ENCODE peak calls at places on chromosome 15, in six cellular contexts. S, T, R, P, N and W are unnamed samples. For H3K4me1, the result is how much of the 10 kb centered on the place peaks cover.

GRCh38 chr15:82805994-82806406 is at the start of gene FSD2:
- DNase-seq in S (peak), P (no peak), N (peak), R (no peak), T (peak), W (peak)

GRCh38 chr15:40534371-40534770 is 30.5 kb downstream of the CCDC32 start:
- DNase-seq in R (no peak), N (no peak), T (no peak), S (no peak), P (no peak), W (no peak)

GRCh38 chr15:41309226-41309905 is 23.0 kb downstream of the OIP5 start:
- DNase-seq in R (no peak), N (peak), P (no peak), T (no peak), S (peak), W (no peak)

GRCh38 chr15:98035577-98036010 is 75.1 kb downstream of the ARRDC4 start:
- DNase-seq in N (no peak), R (no peak), T (no peak), P (no peak), S (no peak), W (no peak)

GRCh38 chr15:39192979-39193559 is 387.8 kb upstream of the THBS1 start:
- DNase-seq in S (no peak), R (no peak), P (no peak), N (no peak), T (no peak), W (no peak)

GRCh38 chr15:68277131-68277604 is 377 bp upstream of the FEM1B start:
- DNase-seq in S (no peak), P (peak), R (no peak), T (peak), N (no peak), W (no peak)

GRCh38 chr15:82585072-82585471 is 44.8 kb upstream of the RPS17 start:
- DNase-seq in T (no peak), N (no peak), P (no peak), R (no peak), S (no peak), W (no peak)

GRCh38 chr15:39961051-39961450 is 27.1 kb downstream of the EIF2AK4 start:
- DNase-seq in T (no peak), R (no peak), S (no peak), N (no peak), P (no peak), W (no peak)

GRCh38 chr15:60095711-60096110 is 91.6 kb downstream of the FOXB1 start:
- DNase-seq in R (no peak), N (no peak), T (no peak), S (no peak), P (no peak), W (no peak)

GRCh38 chr15:83816124-83816883 is 162.4 kb downstream of the ADAMTSL3 start:
- DNase-seq in T (no peak), S (no peak), N (no peak), R (no peak), P (no peak), W (no peak)

GRCh38 chr15:25176991-25177954 is 222.5 kb downstream of the SNRPN start:
- DNase-seq in N (no peak), S (no peak), P (peak), T (peak), R (no peak), W (peak)

GRCh38 chr15:68298882-68299381 is 21.4 kb downstream of the FEM1B start:
- DNase-seq in N (no peak), S (peak), R (no peak), T (no peak), P (no peak), W (peak)

GRCh38 chr15:60374628-60375081 is 23.1 kb downstream of the ANXA2 start:
- DNase-seq in P (peak), R (peak), N (peak), T (peak), S (no peak), W (peak)

GRCh38 chr15:25829075-25829474 is 34.1 kb downstream of the ATP10A start:
- DNase-seq in T (no peak), N (no peak), R (no peak), P (no peak), S (no peak), W (no peak)

GRCh38 chr15:62558640-62559039 is 393.6 kb upstream of the C2CD4B start:
- DNase-seq in S (no peak), R (no peak), T (no peak), N (no peak), P (no peak), W (no peak)

GRCh38 chr15:71761649-71762048 is 48.7 kb upstream of the NR2E3 start:
- DNase-seq in R (peak), T (peak), N (no peak), P (peak), S (no peak), W (no peak)

GRCh38 chr15:49901867-49902775 is 216.9 kb downstream of the ATP8B4 start:
- DNase-seq in R (peak), N (no peak), T (no peak), P (no peak), S (peak), W (no peak)
- H3K4me1 ChIP-seq in R (half or more), N (under half), T (under half), P (under half), S (under half), W (under half)

GRCh38 chr15:89330119-89330518 is 4.5 kb downstream of the POLG start:
- DNase-seq in T (no peak), S (no peak), R (no peak), P (no peak), N (no peak), W (no peak)

GRCh38 chr15:89330881-89331595 is 3.6 kb downstream of the POLG start:
- DNase-seq in R (no peak), N (no peak), T (no peak), S (no peak), P (no peak), W (no peak)

GRCh38 chr15:89328398-89329254 is 6.0 kb downstream of the POLG start:
- DNase-seq in R (no peak), N (no peak), P (no peak), S (no peak), T (no peak), W (no peak)

GRCh38 chr15:89327113-89327512 is 7.5 kb downstream of the POLG start:
- DNase-seq in T (no peak), P (no peak), R (no peak), S (no peak), N (no peak), W (no peak)

GRCh38 chr15:89329329-89330084 is 5.1 kb downstream of the POLG start:
- DNase-seq in T (no peak), R (no peak), N (no peak), P (no peak), S (no peak), W (no peak)
- H3K4me3 ChIP-seq in T (no peak), R (no peak), N (no peak), P (no peak), S (no peak), W (no peak)

GRCh38 chr15:70504305-70504951 is 258.9 kb downstream of the UACA start:
- DNase-seq in R (peak), P (peak), S (peak), T (peak), N (peak), W (peak)

GRCh38 chr15:70507772-70508351 is 255.5 kb downstream of the UACA start:
- DNase-seq in S (no peak), N (no peak), P (peak), R (peak), T (peak), W (no peak)

GRCh38 chr15:70504988-70505387 is 258.4 kb downstream of the UACA start:
- DNase-seq in T (no peak), S (no peak), R (no peak), N (no peak), P (no peak), W (no peak)

GRCh38 chr15:70505411-70505919 is 257.9 kb downstream of the UACA start:
- DNase-seq in R (peak), T (peak), P (peak), S (peak), N (no peak), W (no peak)

GRCh38 chr15:70505971-70506887 is 257.1 kb downstream of the UACA start:
- DNase-seq in N (no peak), S (no peak), P (no peak), T (no peak), R (no peak), W (no peak)
- H3K4me1 ChIP-seq in N (under half), S (under half), P (half or more), T (under half), R (half or more), W (under half)

DNA sequence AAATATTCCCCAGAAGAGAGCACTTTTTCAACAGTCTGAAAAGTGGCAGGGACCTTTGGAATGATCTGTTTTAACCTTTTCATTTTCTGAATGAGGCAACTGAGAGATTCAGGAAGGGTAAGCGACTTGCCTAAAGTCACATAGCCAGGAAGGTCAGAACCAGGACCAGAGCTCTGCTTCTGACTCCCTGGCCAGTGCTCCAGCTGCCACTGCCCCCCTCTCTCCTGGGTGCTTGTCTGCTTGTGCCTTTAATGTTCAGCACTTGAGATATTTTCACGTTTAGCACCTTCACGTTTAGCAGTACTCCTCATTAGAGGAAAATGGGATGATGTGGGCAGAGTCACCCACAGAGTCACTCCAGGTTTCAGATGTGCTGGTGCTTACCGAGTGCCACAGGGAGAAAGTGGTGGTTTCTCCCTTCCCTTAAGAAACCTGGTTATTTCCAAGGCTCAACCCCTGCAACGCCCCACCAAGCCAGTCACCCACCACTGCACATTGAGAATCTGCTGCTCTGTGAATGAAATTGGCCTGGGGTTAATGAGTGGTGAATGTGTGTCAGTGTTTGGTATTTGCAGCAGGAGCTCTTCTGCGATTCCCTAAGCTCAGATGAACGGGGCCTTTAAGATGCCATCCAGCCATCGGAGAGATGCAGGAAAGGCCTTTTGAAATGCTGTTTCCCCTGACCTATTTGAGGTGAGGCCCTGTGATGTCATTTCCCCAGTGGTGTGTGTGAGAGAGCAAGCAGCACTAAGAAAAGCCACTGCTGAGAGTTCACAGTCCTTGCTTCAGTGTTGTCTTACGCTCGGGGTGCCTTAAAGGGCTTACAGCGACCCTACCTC is 68.6 kb downstream of the SMAD3 start:
- DNase-seq in T (no peak), R (peak), S (peak), P (no peak), N (no peak), W (no peak)
- H3K4me3 ChIP-seq in T (no peak), R (peak), S (peak), P (no peak), N (no peak), W (no peak)

DNA sequence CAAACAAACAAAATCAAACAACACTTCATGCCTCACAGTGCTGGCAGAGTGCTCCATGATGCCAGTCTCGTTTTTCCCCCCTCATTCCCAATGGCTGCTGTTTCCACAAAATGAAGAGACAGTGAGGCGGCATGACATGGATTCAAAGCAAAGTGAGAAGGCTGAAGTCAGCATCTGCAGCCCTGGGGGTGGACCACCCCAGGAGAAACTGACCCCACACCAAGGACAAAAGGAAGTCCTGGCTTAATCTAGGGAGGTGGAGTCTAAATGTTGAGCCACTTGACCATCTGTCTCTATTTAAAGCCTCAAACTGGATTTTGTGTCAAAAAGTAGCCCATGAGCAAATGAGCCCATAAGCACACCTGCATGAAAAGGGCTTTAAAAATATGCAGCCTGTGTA is 151.2 kb upstream of the RORA start:
- DNase-seq in S (no peak), T (no peak), R (no peak), P (no peak), N (no peak), W (no peak)
- H3K4me1 ChIP-seq in S (under half), T (under half), R (under half), P (under half), N (under half), W (under half)